ENCODE peak calls at places on chromosomes 6 and 20, in four cellular contexts. G is pancreas, E is H7, X is GM06990. C is an unnamed sample.

GRCh38 chr6:50270427-50270826 is 220.7 kb upstream of the DEFB112 start:
- DNase-seq in G (no peak), E (no peak), X (no peak), C (no peak)

GRCh38 chr6:72968704-72969103 is 256.6 kb downstream of the KHDC1L start:
- DNase-seq in G (no peak), E (no peak), X (no peak), C (no peak)

GRCh38 chr6:169313347-169314010 is 59.8 kb upstream of the THBS2 start:
- DNase-seq in G (no peak), E (no peak), X (no peak), C (no peak)

GRCh38 chr6:71855406-71855805 is 30.9 kb upstream of the RIMS1 start:
- DNase-seq in G (no peak), E (no peak), X (peak; percentile 37), C (no peak)

GRCh38 chr20:1397710-1398109 is 4.9 kb upstream of the FKBP1A start:
- DNase-seq in G (no peak), E (peak; percentile 24), X (no peak), C (no peak)

GRCh38 chr6:69705954-69706353 is 90.9 kb downstream of the LMBRD1 start:
- DNase-seq in G (no peak), E (no peak), X (no peak), C (no peak)

GRCh38 chr6:53828971-53829697 is 34.3 kb downstream of the LRRC1 start:
- DNase-seq in G (no peak), E (no peak), X (no peak), C (no peak)

GRCh38 chr20:5570031-5570430 is 180.2 kb upstream of the SHLD1 start:
- DNase-seq in G (no peak), E (no peak), X (no peak), C (no peak)

GRCh38 chr20:3710027-3710426 is 2.4 kb downstream of the SIGLEC1 start:
- DNase-seq in G (no peak), E (peak; percentile 64), X (no peak), C (no peak)

GRCh38 chr6:138844203-138844602 is 48.3 kb downstream of the ECT2L start:
- DNase-seq in G (no peak), E (peak; percentile 56), X (no peak), C (peak; percentile 5)

GRCh38 chr6:79672631-79673065 is 41.5 kb downstream of the SH3BGRL2 start:
- DNase-seq in G (no peak), E (no peak), X (no peak), C (no peak)

GRCh38 chr20:10780901-10781300 is 107.1 kb upstream of the JAG1 start:
- DNase-seq in G (no peak), E (no peak), X (no peak), C (no peak)
- H3K4me3 ChIP-seq in G (no peak overlapping the region), E (no peak overlapping the region), X (no peak overlapping the region), C (no peak overlapping the region)

DNA sequence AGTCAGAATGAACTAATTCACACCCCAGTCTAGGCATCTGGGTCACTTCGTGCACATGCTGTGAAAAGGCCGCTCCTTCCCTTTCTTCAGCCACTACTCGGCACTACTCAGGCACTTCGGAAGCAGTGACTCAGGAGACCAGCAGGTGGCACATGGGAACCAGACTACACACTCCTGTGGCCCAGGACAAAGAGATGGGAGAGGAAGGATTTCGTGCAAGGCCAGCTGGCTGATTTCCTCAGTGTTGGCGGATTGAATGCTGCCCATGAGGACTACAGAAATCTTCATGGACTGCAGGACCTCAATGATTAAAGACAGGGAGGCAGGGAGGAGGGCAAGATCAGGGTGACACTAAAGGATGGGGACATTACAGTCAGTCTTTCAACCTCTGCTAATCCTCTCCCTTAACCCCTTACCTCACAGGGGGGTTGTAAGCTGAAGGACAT is 117.8 kb upstream of the SPACA1 start:
- DNase-seq in G (peak; percentile 65), E (peak; percentile 65), X (peak; percentile 63), C (peak; percentile 91)
- H3K4me3 ChIP-seq in G (no peak overlapping the region), E (no peak overlapping the region), X (no peak overlapping the region), C (no peak overlapping the region)

GRCh38 chr20:32751309-32752020 is 8.2 kb upstream of the COMMD7 start:
- DNase-seq in G (no peak), E (peak; percentile 42), X (no peak), C (no peak)
- H3K4me3 ChIP-seq in G (no peak overlapping the region), E (no peak overlapping the region), X (no peak overlapping the region), C (no peak overlapping the region)

GRCh38 chr6:29925341-29926080 is 16.8 kb upstream of the HLA-A start:
- DNase-seq in G (no peak), E (no peak), X (no peak), C (no peak)
- H3K4me3 ChIP-seq in G (no peak overlapping the region), E (peak overlapping the region; percentile 42), X (peak overlapping the region; percentile 74), C (peak overlapping the region; percentile 58)

GRCh38 chr6:27631614-27631925 is 158.7 kb upstream of the ZNF184 start:
- DNase-seq in G (no peak), E (no peak), X (no peak), C (no peak)
- H3K4me3 ChIP-seq in G (no peak overlapping the region), E (no peak overlapping the region), X (no peak overlapping the region), C (no peak overlapping the region)

DNA sequence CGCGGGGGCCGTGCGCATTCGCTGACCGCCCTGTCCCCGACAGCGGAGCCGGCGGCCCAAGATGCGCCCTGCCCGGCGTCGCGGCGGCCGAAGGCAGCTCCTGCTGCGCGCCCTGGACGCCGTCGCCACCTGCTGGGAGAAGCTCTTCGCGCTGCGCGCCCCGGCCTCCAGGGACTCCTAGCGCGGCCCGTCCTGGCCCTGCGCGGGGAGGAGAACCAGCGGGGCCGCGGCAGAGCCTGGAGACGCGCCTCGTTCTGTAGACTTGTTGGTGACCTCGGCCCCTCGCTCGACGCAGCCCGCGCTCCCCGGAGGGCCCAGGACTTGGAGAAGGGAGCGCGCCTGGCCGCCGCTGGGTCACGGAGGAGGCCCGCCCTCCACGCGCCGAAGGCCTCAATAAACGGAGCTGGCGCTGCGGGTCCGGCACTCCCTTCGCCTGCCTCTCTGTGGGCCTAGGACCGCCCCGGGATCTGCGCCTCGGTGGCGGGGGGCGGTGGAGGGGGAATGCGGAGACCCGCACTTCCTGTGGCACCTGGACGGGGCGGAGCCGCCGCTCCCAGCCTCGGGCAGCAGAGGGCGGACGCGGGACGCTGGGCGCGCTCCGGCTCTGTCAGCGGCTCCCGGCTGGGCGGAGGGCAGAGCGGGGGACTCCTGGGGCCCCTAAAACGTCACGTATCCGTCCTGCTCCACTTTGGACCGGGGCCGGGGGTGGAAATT is 2.8 kb downstream of the C20orf204 start:
- DNase-seq in G (peak; percentile 85), E (peak; percentile 99), X (peak; percentile 85), C (peak; percentile 56)
- H3K4me3 ChIP-seq in G (peak overlapping the region; percentile 38), E (peak overlapping the region; percentile 58), X (peak overlapping the region; percentile 66), C (peak overlapping the region; percentile 50)

C was measured in adrenal gland.